ENCODE peak calls at places on chromosomes 6 and 20, in seven cellular contexts. One of them, this sample, is unnamed.

GRCh38 chr6:159844737-159845645 is 44.9 kb downstream of the PNLDC1 start:
- DNase-seq in HFFc6: no peak
- DNase-seq in activated CD8-positive, alpha-beta memory T cell treated with anti-CD3 and anti-CD28 coated beads for 48 hours: no peak
- DNase-seq in T-helper 9 cell: no peak
- DNase-seq in AG08396: no peak
- DNase-seq in ELR: no peak
- DNase-seq in stimulated activated CD4-positive, alpha-beta T cell treated with anti-CD3 and anti-CD28 coated beads, Interleukin-12 subunit alpha, Interleukin-12 subunit beta, amount 100 ng/mL, for 48 hours: no peak
- DNase-seq in this sample: no peak

GRCh38 chr20:21102691-21103311 is 3.4 kb downstream of the LINC00237 start:
- DNase-seq in stimulated activated CD4-positive, alpha-beta T cell treated with anti-CD3 and anti-CD28 coated beads, Interleukin-12 subunit alpha, Interleukin-12 subunit beta, amount 100 ng/mL, for 48 hours: no peak
- DNase-seq in AG08396: peak
- DNase-seq in T-helper 9 cell: peak
- DNase-seq in activated CD8-positive, alpha-beta memory T cell treated with anti-CD3 and anti-CD28 coated beads for 48 hours: no peak
- DNase-seq in ELR: no peak
- DNase-seq in HFFc6: no peak
- DNase-seq in this sample: no peak

GRCh38 chr6:12099623-12100022 is 87.5 kb downstream of the HIVEP1 start:
- DNase-seq in HFFc6: no peak
- DNase-seq in activated CD8-positive, alpha-beta memory T cell treated with anti-CD3 and anti-CD28 coated beads for 48 hours: no peak
- DNase-seq in AG08396: no peak
- DNase-seq in ELR: no peak
- DNase-seq in T-helper 9 cell: no peak
- DNase-seq in stimulated activated CD4-positive, alpha-beta T cell treated with anti-CD3 and anti-CD28 coated beads, Interleukin-12 subunit alpha, Interleukin-12 subunit beta, amount 100 ng/mL, for 48 hours: no peak
- DNase-seq in this sample: no peak

GRCh38 chr6:14035448-14035847 is 82.1 kb upstream of the CD83 start:
- DNase-seq in T-helper 9 cell: no peak
- DNase-seq in HFFc6: peak
- DNase-seq in activated CD8-positive, alpha-beta memory T cell treated with anti-CD3 and anti-CD28 coated beads for 48 hours: no peak
- DNase-seq in AG08396: peak
- DNase-seq in ELR: peak
- DNase-seq in stimulated activated CD4-positive, alpha-beta T cell treated with anti-CD3 and anti-CD28 coated beads, Interleukin-12 subunit alpha, Interleukin-12 subunit beta, amount 100 ng/mL, for 48 hours: no peak
- DNase-seq in this sample: peak

GRCh38 chr6:106089981-106090380 is 3.8 kb downstream of the PRDM1 start:
- DNase-seq in T-helper 9 cell: no peak
- DNase-seq in AG08396: no peak
- DNase-seq in stimulated activated CD4-positive, alpha-beta T cell treated with anti-CD3 and anti-CD28 coated beads, Interleukin-12 subunit alpha, Interleukin-12 subunit beta, amount 100 ng/mL, for 48 hours: no peak
- DNase-seq in activated CD8-positive, alpha-beta memory T cell treated with anti-CD3 and anti-CD28 coated beads for 48 hours: no peak
- DNase-seq in HFFc6: peak
- DNase-seq in ELR: peak
- DNase-seq in this sample: peak

GRCh38 chr20:58571942-58572666 is 56.9 kb upstream of the APCDD1L start:
- DNase-seq in ELR: peak
- DNase-seq in AG08396: peak
- DNase-seq in stimulated activated CD4-positive, alpha-beta T cell treated with anti-CD3 and anti-CD28 coated beads, Interleukin-12 subunit alpha, Interleukin-12 subunit beta, amount 100 ng/mL, for 48 hours: no peak
- DNase-seq in T-helper 9 cell: no peak
- DNase-seq in activated CD8-positive, alpha-beta memory T cell treated with anti-CD3 and anti-CD28 coated beads for 48 hours: no peak
- DNase-seq in HFFc6: peak
- DNase-seq in this sample: peak

GRCh38 chr20:62850333-62850974 is 11.2 kb downstream of the TCFL5 start:
- DNase-seq in HFFc6: no peak
- DNase-seq in AG08396: no peak
- DNase-seq in activated CD8-positive, alpha-beta memory T cell treated with anti-CD3 and anti-CD28 coated beads for 48 hours: no peak
- DNase-seq in stimulated activated CD4-positive, alpha-beta T cell treated with anti-CD3 and anti-CD28 coated beads, Interleukin-12 subunit alpha, Interleukin-12 subunit beta, amount 100 ng/mL, for 48 hours: no peak
- DNase-seq in T-helper 9 cell: no peak
- DNase-seq in ELR: no peak
- DNase-seq in this sample: no peak

GRCh38 chr6:14316911-14317535 is 199.5 kb downstream of the CD83 start:
- DNase-seq in AG08396: peak
- DNase-seq in HFFc6: no peak
- DNase-seq in activated CD8-positive, alpha-beta memory T cell treated with anti-CD3 and anti-CD28 coated beads for 48 hours: no peak
- DNase-seq in stimulated activated CD4-positive, alpha-beta T cell treated with anti-CD3 and anti-CD28 coated beads, Interleukin-12 subunit alpha, Interleukin-12 subunit beta, amount 100 ng/mL, for 48 hours: no peak
- DNase-seq in T-helper 9 cell: no peak
- DNase-seq in ELR: no peak
- DNase-seq in this sample: no peak

GRCh38 chr20:40860487-40860902 is 168.1 kb upstream of the TOP1 start:
- DNase-seq in AG08396: peak
- DNase-seq in stimulated activated CD4-positive, alpha-beta T cell treated with anti-CD3 and anti-CD28 coated beads, Interleukin-12 subunit alpha, Interleukin-12 subunit beta, amount 100 ng/mL, for 48 hours: no peak
- DNase-seq in activated CD8-positive, alpha-beta memory T cell treated with anti-CD3 and anti-CD28 coated beads for 48 hours: no peak
- DNase-seq in ELR: peak
- DNase-seq in HFFc6: peak
- DNase-seq in T-helper 9 cell: no peak
- DNase-seq in this sample: peak

GRCh38 chr20:3042621-3043020 is 801 bp upstream of the GNRH2 start:
- DNase-seq in HFFc6: no peak
- DNase-seq in AG08396: no peak
- DNase-seq in activated CD8-positive, alpha-beta memory T cell treated with anti-CD3 and anti-CD28 coated beads for 48 hours: no peak
- DNase-seq in T-helper 9 cell: no peak
- DNase-seq in ELR: no peak
- DNase-seq in stimulated activated CD4-positive, alpha-beta T cell treated with anti-CD3 and anti-CD28 coated beads, Interleukin-12 subunit alpha, Interleukin-12 subunit beta, amount 100 ng/mL, for 48 hours: no peak
- DNase-seq in this sample: no peak

GRCh38 chr20:24771651-24772061 is 177.4 kb upstream of the CST7 start:
- DNase-seq in AG08396: no peak
- DNase-seq in T-helper 9 cell: no peak
- DNase-seq in ELR: no peak
- DNase-seq in stimulated activated CD4-positive, alpha-beta T cell treated with anti-CD3 and anti-CD28 coated beads, Interleukin-12 subunit alpha, Interleukin-12 subunit beta, amount 100 ng/mL, for 48 hours: no peak
- DNase-seq in activated CD8-positive, alpha-beta memory T cell treated with anti-CD3 and anti-CD28 coated beads for 48 hours: no peak
- DNase-seq in HFFc6: no peak
- DNase-seq in this sample: no peak

GRCh38 chr6:134678436-134678889 is 271.4 kb downstream of the ALDH8A1 start:
- DNase-seq in T-helper 9 cell: no peak
- DNase-seq in AG08396: no peak
- DNase-seq in activated CD8-positive, alpha-beta memory T cell treated with anti-CD3 and anti-CD28 coated beads for 48 hours: no peak
- DNase-seq in stimulated activated CD4-positive, alpha-beta T cell treated with anti-CD3 and anti-CD28 coated beads, Interleukin-12 subunit alpha, Interleukin-12 subunit beta, amount 100 ng/mL, for 48 hours: no peak
- DNase-seq in ELR: no peak
- DNase-seq in HFFc6: no peak
- DNase-seq in this sample: peak

GRCh38 chr20:48731581-48731980 is 96.2 kb downstream of the PREX1 start:
- DNase-seq in activated CD8-positive, alpha-beta memory T cell treated with anti-CD3 and anti-CD28 coated beads for 48 hours: no peak
- DNase-seq in ELR: no peak
- DNase-seq in T-helper 9 cell: no peak
- DNase-seq in AG08396: no peak
- DNase-seq in stimulated activated CD4-positive, alpha-beta T cell treated with anti-CD3 and anti-CD28 coated beads, Interleukin-12 subunit alpha, Interleukin-12 subunit beta, amount 100 ng/mL, for 48 hours: no peak
- DNase-seq in HFFc6: no peak
- DNase-seq in this sample: no peak

GRCh38 chr6:72672906-72673305 is 51.0 kb downstream of the KCNQ5 start:
- DNase-seq in stimulated activated CD4-positive, alpha-beta T cell treated with anti-CD3 and anti-CD28 coated beads, Interleukin-12 subunit alpha, Interleukin-12 subunit beta, amount 100 ng/mL, for 48 hours: no peak
- DNase-seq in activated CD8-positive, alpha-beta memory T cell treated with anti-CD3 and anti-CD28 coated beads for 48 hours: no peak
- DNase-seq in HFFc6: no peak
- DNase-seq in ELR: no peak
- DNase-seq in AG08396: no peak
- DNase-seq in T-helper 9 cell: no peak
- DNase-seq in this sample: no peak

GRCh38 chr20:38875170-38875993 is 50.8 kb upstream of the FAM83D start:
- DNase-seq in T-helper 9 cell: peak
- DNase-seq in ELR: no peak
- DNase-seq in AG08396: no peak
- DNase-seq in HFFc6: no peak
- DNase-seq in activated CD8-positive, alpha-beta memory T cell treated with anti-CD3 and anti-CD28 coated beads for 48 hours: no peak
- DNase-seq in stimulated activated CD4-positive, alpha-beta T cell treated with anti-CD3 and anti-CD28 coated beads, Interleukin-12 subunit alpha, Interleukin-12 subunit beta, amount 100 ng/mL, for 48 hours: no peak
- DNase-seq in this sample: no peak

GRCh38 chr6:17178301-17178700 is 76.5 kb downstream of the STMND1 start:
- DNase-seq in HFFc6: no peak
- DNase-seq in T-helper 9 cell: no peak
- DNase-seq in ELR: no peak
- DNase-seq in stimulated activated CD4-positive, alpha-beta T cell treated with anti-CD3 and anti-CD28 coated beads, Interleukin-12 subunit alpha, Interleukin-12 subunit beta, amount 100 ng/mL, for 48 hours: no peak
- DNase-seq in AG08396: no peak
- DNase-seq in activated CD8-positive, alpha-beta memory T cell treated with anti-CD3 and anti-CD28 coated beads for 48 hours: no peak
- DNase-seq in this sample: no peak

GRCh38 chr6:35365599-35366596 is 23.5 kb downstream of the PPARD start:
- DNase-seq in ELR: peak
- DNase-seq in activated CD8-positive, alpha-beta memory T cell treated with anti-CD3 and anti-CD28 coated beads for 48 hours: no peak
- DNase-seq in T-helper 9 cell: no peak
- DNase-seq in stimulated activated CD4-positive, alpha-beta T cell treated with anti-CD3 and anti-CD28 coated beads, Interleukin-12 subunit alpha, Interleukin-12 subunit beta, amount 100 ng/mL, for 48 hours: no peak
- DNase-seq in HFFc6: no peak
- DNase-seq in AG08396: no peak
- DNase-seq in this sample: no peak

GRCh38 chr6:13536796-13537526 is 37.4 kb upstream of the SIRT5 start:
- DNase-seq in AG08396: peak
- DNase-seq in stimulated activated CD4-positive, alpha-beta T cell treated with anti-CD3 and anti-CD28 coated beads, Interleukin-12 subunit alpha, Interleukin-12 subunit beta, amount 100 ng/mL, for 48 hours: no peak
- DNase-seq in activated CD8-positive, alpha-beta memory T cell treated with anti-CD3 and anti-CD28 coated beads for 48 hours: no peak
- DNase-seq in T-helper 9 cell: no peak
- DNase-seq in HFFc6: peak
- DNase-seq in ELR: no peak
- DNase-seq in this sample: peak

GRCh38 chr6:114087496-114087895 is 116.5 kb upstream of the HDAC2 start:
- DNase-seq in AG08396: no peak
- DNase-seq in ELR: peak
- DNase-seq in stimulated activated CD4-positive, alpha-beta T cell treated with anti-CD3 and anti-CD28 coated beads, Interleukin-12 subunit alpha, Interleukin-12 subunit beta, amount 100 ng/mL, for 48 hours: no peak
- DNase-seq in T-helper 9 cell: no peak
- DNase-seq in activated CD8-positive, alpha-beta memory T cell treated with anti-CD3 and anti-CD28 coated beads for 48 hours: no peak
- DNase-seq in HFFc6: no peak
- DNase-seq in this sample: no peak

GRCh38 chr6:143225929-143226328 is 165.2 kb downstream of the AIG1 start:
- DNase-seq in activated CD8-positive, alpha-beta memory T cell treated with anti-CD3 and anti-CD28 coated beads for 48 hours: no peak
- DNase-seq in AG08396: no peak
- DNase-seq in T-helper 9 cell: no peak
- DNase-seq in HFFc6: no peak
- DNase-seq in stimulated activated CD4-positive, alpha-beta T cell treated with anti-CD3 and anti-CD28 coated beads, Interleukin-12 subunit alpha, Interleukin-12 subunit beta, amount 100 ng/mL, for 48 hours: no peak
- DNase-seq in ELR: no peak
- DNase-seq in this sample: no peak

GRCh38 chr6:10658910-10659696 is 35.3 kb downstream of the C6orf52 start:
- DNase-seq in T-helper 9 cell: no peak
- DNase-seq in activated CD8-positive, alpha-beta memory T cell treated with anti-CD3 and anti-CD28 coated beads for 48 hours: no peak
- DNase-seq in ELR: no peak
- DNase-seq in AG08396: no peak
- DNase-seq in stimulated activated CD4-positive, alpha-beta T cell treated with anti-CD3 and anti-CD28 coated beads, Interleukin-12 subunit alpha, Interleukin-12 subunit beta, amount 100 ng/mL, for 48 hours: no peak
- DNase-seq in HFFc6: no peak
- DNase-seq in this sample: no peak

GRCh38 chr6:159098636-159099106 is 53.9 kb upstream of the TAGAP start:
- DNase-seq in ELR: no peak
- DNase-seq in T-helper 9 cell: peak
- DNase-seq in AG08396: no peak
- DNase-seq in stimulated activated CD4-positive, alpha-beta T cell treated with anti-CD3 and anti-CD28 coated beads, Interleukin-12 subunit alpha, Interleukin-12 subunit beta, amount 100 ng/mL, for 48 hours: peak
- DNase-seq in activated CD8-positive, alpha-beta memory T cell treated with anti-CD3 and anti-CD28 coated beads for 48 hours: no peak
- DNase-seq in HFFc6: no peak
- DNase-seq in this sample: no peak

GRCh38 chr6:33828764-33829731 is 25.2 kb upstream of the MLN start:
- DNase-seq in activated CD8-positive, alpha-beta memory T cell treated with anti-CD3 and anti-CD28 coated beads for 48 hours: no peak
- DNase-seq in stimulated activated CD4-positive, alpha-beta T cell treated with anti-CD3 and anti-CD28 coated beads, Interleukin-12 subunit alpha, Interleukin-12 subunit beta, amount 100 ng/mL, for 48 hours: no peak
- DNase-seq in AG08396: no peak
- DNase-seq in ELR: no peak
- DNase-seq in HFFc6: no peak
- DNase-seq in T-helper 9 cell: no peak
- DNase-seq in this sample: no peak

GRCh38 chr6:138523347-138524210 is 24.3 kb upstream of the NHSL1 start:
- DNase-seq in HFFc6: no peak
- DNase-seq in activated CD8-positive, alpha-beta memory T cell treated with anti-CD3 and anti-CD28 coated beads for 48 hours: no peak
- DNase-seq in stimulated activated CD4-positive, alpha-beta T cell treated with anti-CD3 and anti-CD28 coated beads, Interleukin-12 subunit alpha, Interleukin-12 subunit beta, amount 100 ng/mL, for 48 hours: no peak
- DNase-seq in AG08396: no peak
- DNase-seq in ELR: peak
- DNase-seq in T-helper 9 cell: no peak
- DNase-seq in this sample: no peak

GRCh38 chr6:30876039-30876730 is 8.1 kb upstream of the DDR1 start:
- DNase-seq in ELR: peak
- DNase-seq in AG08396: peak
- DNase-seq in T-helper 9 cell: no peak
- DNase-seq in stimulated activated CD4-positive, alpha-beta T cell treated with anti-CD3 and anti-CD28 coated beads, Interleukin-12 subunit alpha, Interleukin-12 subunit beta, amount 100 ng/mL, for 48 hours: no peak
- DNase-seq in activated CD8-positive, alpha-beta memory T cell treated with anti-CD3 and anti-CD28 coated beads for 48 hours: no peak
- DNase-seq in HFFc6: no peak
- DNase-seq in this sample: peak

This sample was measured in astrocyte of the spinal cord.